ENCODE peak calls at places on chromosomes 1 and 21, in six cellular contexts. O, B, Z, S, Y and G are unnamed samples.

GRCh38 chr1:12196641-12197482 is 30.1 kb downstream of the TNFRSF1B start:
- DNase-seq in S (no peak), Z (peak), O (no peak), B (peak), Y (peak), G (peak)

GRCh38 chr1:113538225-113538624 is 147.9 kb downstream of the MAGI3 start:
- DNase-seq in S (no peak), B (no peak), Z (no peak), O (no peak), Y (no peak), G (no peak)

GRCh38 chr1:151398691-151399065 is 695 bp upstream of the PSMB4 start:
- DNase-seq in Y (no peak), O (no peak), S (no peak), Z (no peak), B (no peak), G (no peak)

GRCh38 chr1:12618661-12619395 is 818 bp upstream of the DHRS3 start:
- DNase-seq in O (peak), Y (peak), Z (peak), S (peak), B (peak), G (peak)

GRCh38 chr1:29444081-29444715 is 207.9 kb downstream of the PTPRU start:
- DNase-seq in S (no peak), Y (no peak), Z (no peak), B (no peak), O (no peak), G (no peak)

GRCh38 chr21:29521872-29522271 is 223.2 kb downstream of the BACH1 start:
- DNase-seq in Z (no peak), Y (no peak), O (no peak), S (no peak), B (no peak), G (no peak)

GRCh38 chr1:109133815-109134214 is 19.9 kb downstream of the ELAPOR1 start:
- DNase-seq in S (no peak), Y (peak), O (no peak), B (peak), Z (no peak), G (peak)

GRCh38 chr21:41188476-41189146 is 20.7 kb downstream of the BACE2 start:
- DNase-seq in Z (no peak), S (no peak), B (no peak), Y (no peak), O (no peak), G (no peak)

GRCh38 chr21:40245021-40245420 is 377.8 kb downstream of the PCP4 start:
- DNase-seq in B (no peak), O (no peak), Z (no peak), S (no peak), Y (no peak), G (no peak)

GRCh38 chr1:14607295-14607694 is 8.8 kb downstream of the KAZN start:
- DNase-seq in B (no peak), O (no peak), Y (no peak), S (no peak), Z (no peak), G (no peak)

GRCh38 chr21:45378258-45378966 is 26.6 kb upstream of the COL18A1 start:
- DNase-seq in S (no peak), O (no peak), Z (no peak), B (peak), Y (peak), G (peak)

GRCh38 chr1:19057182-19057779 is 100.8 kb upstream of the IFFO2 start:
- DNase-seq in B (no peak), O (no peak), S (no peak), Y (no peak), Z (no peak), G (no peak)

GRCh38 chr1:125119024-125119441 is 3934.3 kb downstream of the SRGAP2C start:
- DNase-seq in S (no peak), O (no peak), Z (no peak), B (no peak), Y (no peak), G (peak)

GRCh38 chr1:85409516-85409915 is 55.4 kb downstream of the DDAH1 start:
- DNase-seq in Y (no peak), S (no peak), Z (no peak), B (no peak), O (no peak), G (no peak)

GRCh38 chr1:178646821-178647220 is 78.2 kb upstream of the RALGPS2 start:
- DNase-seq in Y (no peak), B (no peak), O (no peak), Z (no peak), S (no peak), G (no peak)

GRCh38 chr1:243267346-243268283 is 11.8 kb downstream of the SDCCAG8 start:
- DNase-seq in S (no peak), Y (peak), O (no peak), B (no peak), Z (peak), G (no peak)

GRCh38 chr1:8412183-8412831 is 94.4 kb downstream of the SLC45A1 start:
- DNase-seq in Y (no peak), Z (no peak), O (no peak), B (no peak), S (peak), G (no peak)

GRCh38 chr1:158101944-158102343 is 78.8 kb upstream of the CD1D start:
- DNase-seq in B (no peak), O (no peak), S (no peak), Y (no peak), Z (no peak), G (no peak)

GRCh38 chr1:59006309-59006698 is 222.5 kb upstream of the JUN start:
- DNase-seq in O (no peak), B (no peak), S (no peak), Y (no peak), Z (no peak), G (no peak)